ENCODE peak calls at places on chromosome 13, in nine cellular contexts. N is AG10803; P is choroid plexus epithelial cell; A is NCI-H446 treated with DMSO at 0.1 percent for 48 hours; E is RKO; O is WTC11; B is activated CD4-positive, alpha-beta T cell treated with anti-CD3 and anti-CD28 coated beads for 4 hours; T is heart left ventricle; R is fibroblast of pulmonary artery. D is an unnamed sample.

GRCh38 chr13:37345869-37346268 is 240.4 kb upstream of the CSNK1A1L start:
- DNase-seq in T (no peak), N (no peak), R (no peak), E (no peak), A (no peak), P (no peak), O (no peak), B (no peak), D (no peak)

GRCh38 chr13:50124536-50125305 is 109.5 kb downstream of the KCNRG start:
- DNase-seq in E (peak; percentile 62), T (peak; percentile 98), P (peak; percentile 66), N (peak; percentile 46), A (no peak), O (peak; percentile 68), R (peak; percentile 57), B (peak; percentile 96), D (peak; percentile 85)

GRCh38 chr13:66888698-66889097 is 341.4 kb downstream of the PCDH9 start:
- DNase-seq in O (no peak), T (no peak), P (peak; percentile 23), A (no peak), B (no peak), N (no peak), E (no peak), R (peak; percentile 16), D (no peak)

GRCh38 chr13:108527849-108528248 is 101.6 kb upstream of the MYO16 start:
- DNase-seq in O (no peak), E (no peak), T (no peak), R (no peak), A (no peak), P (no peak), N (no peak), B (no peak), D (no peak)

GRCh38 chr13:92158335-92158734 is 759.9 kb downstream of the GPC5 start:
- DNase-seq in P (peak; percentile 66), N (no peak), T (no peak), R (peak; percentile 48), A (no peak), O (no peak), B (no peak), E (peak; percentile 60), D (no peak)

GRCh38 chr13:66222127-66222526 is 1008.0 kb downstream of the PCDH9 start:
- DNase-seq in T (no peak), E (no peak), P (no peak), R (no peak), N (no peak), A (no peak), O (no peak), B (no peak), D (no peak)

GRCh38 chr13:59776924-59777690 is 386.6 kb downstream of the DIAPH3 start:
- DNase-seq in B (no peak), E (peak; percentile 83), R (peak; percentile 88), A (no peak), N (peak; percentile 84), O (no peak), P (peak; percentile 85), T (no peak), D (no peak)

GRCh38 chr13:100883453-100883852 is 208.9 kb upstream of the TMTC4 start:
- DNase-seq in E (no peak), P (no peak), N (no peak), R (no peak), A (no peak), B (no peak), O (no peak), T (no peak), D (no peak)

GRCh38 chr13:71866173-71867091 is 572 bp downstream of the DACH1 start:
- DNase-seq in O (peak; percentile 36), A (no peak), R (no peak), T (peak; percentile 25), E (peak; percentile 21), N (no peak), P (no peak), B (peak; percentile 4), D (peak; percentile 71)

GRCh38 chr13:46641274-46642081 is 88.5 kb downstream of the LRCH1 start:
- DNase-seq in O (no peak), P (peak; percentile 42), A (no peak), B (no peak), R (peak; percentile 49), T (peak; percentile 63), N (no peak), E (no peak), D (no peak)

GRCh38 chr13:110557610-110558305 is 3.8 kb downstream of the RAB20 start:
- DNase-seq in P (no peak), N (no peak), E (no peak), O (no peak), A (no peak), R (no peak), B (no peak), T (no peak), D (no peak)

GRCh38 chr13:112183544-112184145 is 116.7 kb downstream of the SOX1 start:
- DNase-seq in T (no peak), A (no peak), N (no peak), E (no peak), P (no peak), O (no peak), B (no peak), R (no peak), D (no peak)

GRCh38 chr13:98511435-98511834 is 65.5 kb downstream of the STK24 start:
- DNase-seq in E (no peak), A (no peak), T (no peak), B (no peak), O (no peak), N (no peak), P (no peak), R (no peak), D (no peak)

GRCh38 chr13:109655206-109655600 is 131.2 kb downstream of the IRS2 start:
- DNase-seq in A (no peak), O (no peak), N (peak; percentile 73), R (peak; percentile 74), E (no peak), B (no peak), T (no peak), P (no peak), D (no peak)

GRCh38 chr13:98664924-98665637 is 87.4 kb downstream of the SLC15A1 start:
- DNase-seq in N (no peak), B (no peak), A (no peak), O (no peak), E (no peak), T (no peak), P (peak; percentile 24), R (no peak), D (no peak)

GRCh38 chr13:39586142-39586541 is 16.9 kb downstream of the LHFPL6 start:
- DNase-seq in P (no peak), T (no peak), O (no peak), N (no peak), A (no peak), B (no peak), R (no peak), E (no peak), D (no peak)